ENCODE peak calls at places on chromosomes 6 and 20, in four cellular contexts. A, G, P and F are unnamed samples.

GRCh38 chr6:145148392-145149175 is 586.7 kb downstream of the EPM2A start:
- DNase-seq in P (no peak), G (no peak), A (peak), F (peak)

GRCh38 chr20:50508171-50508761 is 1.9 kb upstream of the PTPN1 start:
- DNase-seq in G (no peak), A (no peak), P (peak), F (peak)

GRCh38 chr6:139060332-139060731 is 31.8 kb downstream of the ABRACL start:
- DNase-seq in A (peak), G (no peak), P (no peak), F (no peak)

GRCh38 chr6:160428069-160428430 is 79.9 kb downstream of the SLC22A3 start:
- DNase-seq in G (no peak), P (no peak), A (no peak), F (no peak)

GRCh38 chr6:113433506-113433991 is 423.6 kb upstream of the MARCKS start:
- DNase-seq in A (peak), G (no peak), P (no peak), F (no peak)

GRCh38 chr20:20014659-20015058 is 2.5 kb upstream of the NAA20 start:
- DNase-seq in P (no peak), G (no peak), A (no peak), F (no peak)

GRCh38 chr20:10716855-10717254 is 43.1 kb upstream of the JAG1 start:
- DNase-seq in P (no peak), G (no peak), A (peak), F (no peak)

GRCh38 chr20:57659131-57659788 is 39.0 kb upstream of the ZBP1 start:
- DNase-seq in G (no peak), P (peak), A (no peak), F (no peak)

GRCh38 chr20:34475979-34476736 is 40.1 kb upstream of the DYNLRB1 start:
- DNase-seq in A (peak), P (peak), G (no peak), F (no peak)

GRCh38 chr20:59939052-59939878 is 840 bp downstream of the PPP1R3D start:
- DNase-seq in P (peak), G (peak), A (no peak), F (peak)

GRCh38 chr6:140346461-140346860 is 972.0 kb upstream of the CITED2 start:
- DNase-seq in A (peak), P (no peak), G (no peak), F (peak)

GRCh38 chr6:170209354-170210025 is 81.4 kb downstream of the DLL1 start:
- DNase-seq in A (no peak), P (peak), G (peak), F (no peak)

GRCh38 chr6:31651602-31652191 is 764 bp downstream of the BAG6 start:
- DNase-seq in P (peak), G (no peak), A (peak), F (peak)

GRCh38 chr6:30163918-30164654 is 740 bp downstream of the TRIM15 start:
- DNase-seq in G (no peak), A (no peak), P (no peak), F (peak)

GRCh38 chr20:44635877-44636276 is 15.6 kb downstream of the ADA start:
- DNase-seq in G (no peak), A (no peak), P (no peak), F (no peak)
- H3K56ac ChIP-seq in G (no peak), A (no peak), P (no peak), F (no peak)

GRCh38 chr6:125953502-125953875 is 3.1 kb upstream of the HINT3 start:
- DNase-seq in P (peak), A (no peak), G (peak), F (peak)
- H3K56ac ChIP-seq in P (no peak), A (no peak), G (no peak), F (no peak)

GRCh38 chr6:10414766-10415592 is at the start of gene TFAP2A:
- DNase-seq in G (peak), A (peak), P (peak), F (peak)
- H3K56ac ChIP-seq in G (no peak), A (no peak), P (no peak), F (peak)

GRCh38 chr6:50128420-50129005 is 78.8 kb upstream of the DEFB112 start:
- DNase-seq in G (no peak), A (peak), P (no peak), F (peak)

GRCh38 chr6:50120300-50120699 is 70.6 kb upstream of the DEFB112 start:
- DNase-seq in P (no peak), G (no peak), A (no peak), F (no peak)

GRCh38 chr6:50123686-50124085 is 74.0 kb upstream of the DEFB112 start:
- DNase-seq in A (no peak), P (no peak), G (no peak), F (no peak)

DNA sequence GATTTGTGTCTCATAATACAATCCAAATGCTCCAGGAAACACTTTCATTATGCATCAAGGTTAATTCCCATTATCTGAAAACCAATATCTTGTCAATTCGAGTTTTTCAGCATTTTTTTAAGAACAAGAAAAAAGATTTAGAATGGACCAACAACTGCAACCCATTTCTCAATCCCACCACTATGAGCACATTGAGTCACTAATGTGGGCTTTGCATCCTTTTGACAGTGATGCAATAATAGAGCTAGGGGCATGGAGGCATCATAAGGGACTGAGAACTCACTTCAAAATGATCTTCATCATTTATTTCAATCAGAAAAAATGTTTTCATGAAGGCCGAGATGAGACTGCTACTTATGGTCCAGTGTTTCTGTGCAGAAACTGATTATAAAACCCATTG is 74.8 kb upstream of the DEFB112 start:
- DNase-seq in P (no peak), A (no peak), G (no peak), F (no peak)
- H3K56ac ChIP-seq in P (no peak), A (no peak), G (no peak), F (no peak)

GRCh38 chr6:168051648-168052047 is 27.4 kb downstream of the FRMD1 start:
- DNase-seq in A (no peak), G (no peak), P (no peak), F (no peak)

GRCh38 chr6:168053086-168053956 is 25.7 kb downstream of the FRMD1 start:
- DNase-seq in A (no peak), G (no peak), P (no peak), F (no peak)

GRCh38 chr6:168050861-168051586 is 28.0 kb downstream of the FRMD1 start:
- DNase-seq in G (no peak), A (no peak), P (peak), F (peak)

GRCh38 chr6:168053957-168054471 is 25.0 kb downstream of the FRMD1 start:
- DNase-seq in G (no peak), P (no peak), A (no peak), F (no peak)

DNA sequence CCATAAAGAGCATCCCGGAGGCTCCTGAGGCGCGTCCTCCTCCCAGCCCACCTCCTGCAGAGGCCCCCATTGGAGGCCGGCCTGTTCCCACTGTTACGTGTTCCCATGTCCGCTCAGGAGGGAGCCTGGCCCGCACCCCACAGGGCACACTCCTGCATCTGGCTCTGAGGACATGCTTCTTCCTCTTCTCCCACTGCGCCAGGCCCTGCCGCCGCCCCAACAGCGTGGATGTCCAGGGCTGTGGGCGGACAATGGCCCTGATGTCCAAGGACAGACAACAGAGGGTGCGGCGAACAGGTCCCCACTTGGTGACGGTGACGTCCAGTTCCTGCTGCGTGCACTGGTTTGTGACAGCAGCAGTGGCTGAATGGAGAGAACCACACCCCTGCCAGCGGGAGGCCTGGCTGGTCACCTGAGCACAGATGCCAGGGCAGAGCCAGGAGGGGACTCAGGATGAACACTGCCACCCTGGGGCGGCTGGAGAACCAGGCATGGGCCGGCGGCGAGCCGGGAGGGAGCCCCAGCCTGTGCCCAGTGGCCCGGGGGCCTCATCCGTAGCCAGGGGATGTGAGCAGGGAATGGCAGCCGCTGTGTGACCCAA is 26.6 kb downstream of the FRMD1 start:
- DNase-seq in P (no peak), G (no peak), A (no peak), F (no peak)
- H3K56ac ChIP-seq in P (no peak), G (no peak), A (no peak), F (no peak)

GRCh38 chr6:2275892-2276242 is 30.5 kb upstream of the GMDS start:
- DNase-seq in G (no peak), A (no peak), P (no peak), F (no peak)
- H3K56ac ChIP-seq in G (no peak), A (no peak), P (no peak), F (no peak)

DNA sequence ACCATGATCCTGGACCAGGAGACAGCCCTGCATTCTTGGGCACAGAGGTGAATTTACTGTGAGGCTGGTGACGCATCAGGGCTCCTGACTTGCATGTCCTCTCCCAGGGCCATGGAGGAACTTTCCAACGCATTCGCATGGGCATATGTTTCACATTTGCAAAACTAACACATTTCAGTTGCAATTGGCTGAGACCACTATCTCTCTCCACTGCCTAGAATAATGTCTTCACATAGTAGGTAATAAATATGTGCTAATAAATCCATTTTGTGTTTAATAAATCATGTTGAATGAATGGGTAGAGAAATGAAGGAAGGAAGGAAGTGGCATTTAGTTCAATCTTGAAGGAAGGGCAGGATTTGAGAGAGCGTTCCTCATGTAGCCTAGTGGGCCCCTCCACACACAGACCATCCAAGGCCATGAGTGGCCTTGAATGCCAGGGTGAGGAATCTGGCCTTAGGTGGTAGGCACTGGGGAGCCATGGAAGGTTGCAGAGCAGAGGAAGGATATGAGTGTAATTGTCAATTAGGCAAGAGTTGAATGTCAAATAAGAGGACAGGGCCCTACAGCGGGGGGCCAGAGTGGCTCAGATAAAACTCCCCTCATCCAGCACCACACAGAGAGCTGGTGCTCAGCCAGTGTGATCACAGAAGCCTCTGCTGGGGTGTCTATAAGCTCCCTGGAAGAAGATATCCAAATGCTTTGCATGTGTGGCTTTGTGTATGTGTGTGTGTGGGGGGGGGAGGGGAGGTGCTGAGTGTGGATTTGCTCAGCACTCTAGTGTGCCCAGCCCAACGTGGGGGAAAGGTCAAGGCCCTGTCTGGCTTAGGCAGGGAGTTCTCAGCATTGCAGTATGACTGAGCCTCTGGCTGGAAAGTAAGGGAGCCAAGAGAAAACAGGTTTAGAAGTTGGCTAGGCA is 30.9 kb upstream of the CCN5 start:
- DNase-seq in G (no peak), A (no peak), P (no peak), F (no peak)
- H3K56ac ChIP-seq in G (no peak), A (no peak), P (no peak), F (no peak)

GRCh38 chr20:1526896-1527295 is 30.6 kb downstream of the SIRPD start:
- DNase-seq in A (peak), G (no peak), P (no peak), F (no peak)

GRCh38 chr20:1528811-1529210 is 28.7 kb downstream of the SIRPD start:
- DNase-seq in P (no peak), G (no peak), A (peak), F (no peak)

GRCh38 chr20:1526310-1526709 is 31.2 kb downstream of the SIRPD start:
- DNase-seq in A (no peak), P (no peak), G (no peak), F (no peak)

GRCh38 chr20:1527923-1528322 is 29.6 kb downstream of the SIRPD start:
- DNase-seq in P (no peak), A (no peak), G (no peak), F (no peak)

DNA sequence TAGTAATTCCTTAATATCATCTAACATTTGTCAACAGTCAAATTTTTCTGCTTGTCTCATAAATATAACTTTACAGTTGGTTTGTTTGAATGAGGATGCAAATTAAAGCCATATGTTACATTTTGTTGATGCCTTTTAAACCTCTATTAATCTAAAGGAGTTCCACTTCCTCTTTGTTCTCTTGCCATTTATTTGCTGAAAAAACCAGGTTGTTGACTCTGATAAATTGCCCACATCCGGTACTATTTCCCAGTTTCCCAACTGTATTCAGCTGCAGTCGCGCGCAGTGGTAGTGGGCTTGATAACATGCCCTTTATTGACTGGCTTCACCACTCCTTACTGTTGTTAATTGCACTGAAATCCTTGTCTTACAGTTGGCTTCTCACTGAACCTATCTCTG is 32.8 kb upstream of the SIRPB2 start:
- DNase-seq in P (no peak), G (no peak), A (no peak), F (no peak)
- H3K56ac ChIP-seq in P (no peak), G (no peak), A (no peak), F (no peak)

DNA sequence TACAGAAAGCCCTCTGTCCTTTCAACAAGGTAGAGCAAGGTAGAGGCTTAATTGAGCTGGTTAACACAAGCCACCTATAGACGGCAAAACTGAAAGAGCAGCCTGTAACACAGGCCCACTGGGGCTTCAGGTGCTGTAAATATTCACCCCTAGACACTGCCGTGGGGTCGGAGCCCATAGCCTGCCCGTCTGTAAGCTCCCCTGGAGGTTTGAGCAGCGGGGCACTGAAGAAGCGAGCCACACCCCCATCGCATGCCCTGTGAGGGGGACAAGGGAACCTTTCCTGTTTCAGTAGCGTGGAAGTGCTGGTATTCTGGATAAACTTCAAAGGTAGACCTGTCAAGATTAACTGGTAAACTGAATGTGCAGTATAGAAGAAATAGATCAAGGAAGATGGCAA is 160.4 kb downstream of the TPBG start:
- DNase-seq in P (no peak), A (no peak), G (no peak), F (no peak)
- H3K56ac ChIP-seq in P (no peak), A (no peak), G (no peak), F (no peak)